ENCODE peak calls at places on chromosomes 12 and 14, in four cellular contexts. S, K, H and V are unnamed samples.
A peak's percentile ranks its signal among the peaks of the same experiment; 100 is the strongest.

GRCh38 chr14:94367347-94367746 is 21.1 kb downstream of the SERPINA1 start:
- DNase-seq in S (no peak), K (no peak), H (no peak), V (no peak)

GRCh38 chr14:61145903-61146411 is 135.2 kb downstream of the TMEM30B start:
- DNase-seq in S (no peak), K (peak; percentile 82), H (peak; percentile 7), V (no peak)

GRCh38 chr12:130671556-130671955 is 44.5 kb downstream of the RIMBP2 start:
- DNase-seq in S (no peak), K (no peak), H (no peak), V (no peak)

GRCh38 chr12:47032644-47033043 is 46.8 kb upstream of the PCED1B start:
- DNase-seq in S (peak; percentile 72), K (peak; percentile 77), H (peak; percentile 73), V (no peak)

GRCh38 chr12:11904124-11904523 is 166.6 kb upstream of the BCL2L14 start:
- DNase-seq in S (no peak), K (no peak), H (no peak), V (no peak)

GRCh38 chr12:13182881-13183280 is 13.6 kb upstream of the EMP1 start:
- DNase-seq in S (no peak), K (no peak), H (no peak), V (no peak)

GRCh38 chr12:108701779-108702435 is 29.4 kb downstream of the CORO1C start:
- DNase-seq in S (peak; percentile 66), K (peak; percentile 63), H (peak; percentile 96), V (no peak)

GRCh38 chr14:50733479-50733878 is 65.4 kb upstream of the SAV1 start:
- DNase-seq in S (no peak), K (no peak), H (no peak), V (no peak)

GRCh38 chr14:37197421-37198272 is at the start of gene MIPOL1:
- DNase-seq in S (peak; percentile 91), K (peak; percentile 90), H (peak; percentile 9), V (peak; percentile 61)

GRCh38 chr14:58772814-58773620 is 135.3 kb downstream of the DACT1 start:
- DNase-seq in S (peak; percentile 56), K (peak; percentile 15), H (no peak), V (no peak)

GRCh38 chr14:36279306-36280244 is 40.9 kb downstream of the MBIP start:
- DNase-seq in S (no peak), K (no peak), H (no peak), V (peak; percentile 77)

GRCh38 chr12:49942921-49943662 is 7.4 kb upstream of the AQP2 start:
- DNase-seq in S (no peak), K (no peak), H (no peak), V (no peak)

GRCh38 chr12:52073531-52073950 is 3.8 kb downstream of the ATG101 start:
- DNase-seq in S (no peak), K (no peak), H (no peak), V (no peak)

GRCh38 chr12:113666223-113666622 is 194.6 kb upstream of the LHX5 start:
- DNase-seq in S (no peak), K (no peak), H (no peak), V (no peak)

GRCh38 chr12:113663396-113663795 is 191.7 kb upstream of the LHX5 start:
- DNase-seq in S (no peak), K (no peak), H (no peak), V (no peak)

GRCh38 chr12:113667095-113667494 is 195.4 kb upstream of the LHX5 start:
- DNase-seq in S (no peak), K (no peak), H (no peak), V (no peak)

GRCh38 chr12:113664224-113664681 is 192.6 kb upstream of the LHX5 start:
- DNase-seq in S (no peak), K (no peak), H (no peak), V (peak; percentile 70)

GRCh38 chr12:113665457-113665856 is 193.8 kb upstream of the LHX5 start:
- DNase-seq in S (no peak), K (no peak), H (no peak), V (no peak)
- H4K91ac ChIP-seq in S (peak overlapping the region; percentile 44), K (no peak overlapping the region), H (no peak overlapping the region), V (peak overlapping the region; percentile 80)

GRCh38 chr14:89617142-89617460 is 200.1 kb upstream of the FOXN3 start:
- DNase-seq in S (no peak), K (no peak), H (no peak), V (no peak)

GRCh38 chr14:89616425-89617141 is 199.6 kb upstream of the FOXN3 start:
- DNase-seq in S (peak; percentile 80), K (peak; percentile 39), H (peak; percentile 74), V (no peak)

GRCh38 chr14:89615421-89615820 is 198.4 kb upstream of the FOXN3 start:
- DNase-seq in S (no peak), K (no peak), H (no peak), V (no peak)

GRCh38 chr14:89613260-89614008 is 196.4 kb upstream of the FOXN3 start:
- DNase-seq in S (no peak), K (no peak), H (no peak), V (no peak)

GRCh38 chr14:89614009-89614691 is 197.1 kb upstream of the FOXN3 start:
- DNase-seq in S (no peak), K (no peak), H (no peak), V (no peak)
- H4K91ac ChIP-seq in S (no peak overlapping the region), K (no peak overlapping the region), H (no peak overlapping the region), V (no peak overlapping the region)

GRCh38 chr12:2845280-2845679 is 10.4 kb upstream of the NRIP2 start:
- DNase-seq in S (peak; percentile 88), K (peak; percentile 85), H (no peak), V (no peak)
- H4K91ac ChIP-seq in S (peak overlapping the region; percentile 94), K (peak overlapping the region; percentile 74), H (no peak overlapping the region), V (no peak overlapping the region)

GRCh38 chr12:55926738-55927587 is 731 bp downstream of the PYM1 start:
- DNase-seq in S (peak; percentile 96), K (peak; percentile 91), H (peak; percentile 86), V (peak; percentile 86)
- H4K91ac ChIP-seq in S (peak overlapping the region; percentile 65), K (peak overlapping the region; percentile 91), H (peak overlapping the region; percentile 98), V (no peak overlapping the region)

GRCh38 chr12:55842681-55843429 is at the start of gene MMP19:
- DNase-seq in S (peak; percentile 91), K (peak; percentile 82), H (peak; percentile 56), V (no peak)
- H4K91ac ChIP-seq in S (peak within 1 kb of the TSS; percentile 89), K (peak within 1 kb of the TSS; percentile 81), H (peak within 1 kb of the TSS; percentile 98), V (no peak within 1 kb of the TSS)

GRCh38 chr12:54980341-54980740 is 4.2 kb downstream of the TESPA1 start:
- DNase-seq in S (no peak), K (no peak), H (no peak), V (no peak)
- H4K91ac ChIP-seq in S (no peak overlapping the region), K (no peak overlapping the region), H (no peak overlapping the region), V (no peak overlapping the region)

GRCh38 chr12:89354630-89354931 is 2.3 kb upstream of the DUSP6 start:
- DNase-seq in S (peak; percentile 57), K (peak; percentile 35), H (no peak), V (no peak)
- H4K91ac ChIP-seq in S (peak overlapping the region; percentile 100), K (peak overlapping the region; percentile 94), H (peak overlapping the region; percentile 94), V (no peak overlapping the region)

DNA sequence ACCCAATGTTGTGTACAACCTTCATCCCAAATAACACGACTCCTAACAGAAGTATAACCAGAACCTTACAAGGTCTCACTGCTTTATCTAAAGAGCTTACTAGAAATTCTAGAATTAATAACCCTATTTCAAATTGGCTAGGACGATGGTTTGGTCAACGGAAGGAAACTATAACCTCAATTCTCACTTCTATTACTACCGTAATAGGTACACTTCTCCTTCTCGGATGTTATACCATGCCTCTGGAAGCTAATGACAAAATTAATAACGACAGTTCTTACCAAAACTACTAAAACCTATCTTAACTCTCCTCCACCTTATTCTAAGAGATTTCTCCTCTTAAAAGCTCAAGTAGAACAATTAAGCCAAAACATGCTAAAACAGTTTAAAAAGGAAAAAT is 23.6 kb upstream of the UBC start:
- DNase-seq in S (no peak), K (no peak), H (no peak), V (no peak)
- H4K91ac ChIP-seq in S (no peak overlapping the region), K (peak overlapping the region; percentile 74), H (no peak overlapping the region), V (no peak overlapping the region)